ENCODE peak calls at places on chromosomes 12 and 14, in nine cellular contexts. L is GM23338; Z is small intestine; J is naive thymus-derived CD4-positive, alpha-beta T cell; W is psoas muscle; P is vagina; S is foreskin keratinocyte; B is mammary epithelial cell; E is CD8-positive, alpha-beta memory T cell. Y is an unnamed sample. For H3K4me1, the result is how much of the 10 kb centered on the place peaks cover.

GRCh38 chr12:65355461-65355860 is 77.0 kb downstream of the MSRB3 start:
- DNase-seq in W (no peak), Z (no peak), E (no peak), S (peak), P (no peak), L (no peak), J (no peak), B (no peak), Y (no peak)

GRCh38 chr12:117097159-117097558 is 2.1 kb downstream of the TESC start:
- DNase-seq in S (no peak), W (no peak), Z (no peak), E (no peak), B (no peak), L (no peak), J (no peak), P (no peak), Y (no peak)

GRCh38 chr12:122949816-122950215 is 16.4 kb downstream of the ABCB9 start:
- DNase-seq in Z (no peak), S (no peak), E (no peak), B (no peak), P (no peak), J (no peak), W (no peak), L (no peak), Y (no peak)

GRCh38 chr12:124484067-124484466 is 83.3 kb downstream of the NCOR2 start:
- DNase-seq in B (no peak), Z (no peak), W (no peak), J (no peak), L (no peak), S (no peak), P (no peak), E (no peak), Y (no peak)

GRCh38 chr12:118377891-118378470 is 1.6 kb downstream of the SUDS3 start:
- DNase-seq in E (peak), P (no peak), J (peak), Z (peak), B (peak), W (peak), S (no peak), L (peak), Y (peak)

GRCh38 chr14:76133103-76133502 is 18.6 kb upstream of the GPATCH2L start:
- DNase-seq in B (peak), P (no peak), S (peak), E (no peak), L (peak), W (no peak), J (no peak), Z (no peak), Y (peak)

GRCh38 chr14:89040438-89041244 is 216.2 kb downstream of the TTC8 start:
- DNase-seq in B (peak), E (peak), J (peak), S (peak), W (peak), P (no peak), Z (peak), L (peak), Y (peak)

GRCh38 chr12:99529966-99530365 is 117.6 kb upstream of the GARIN6 start:
- DNase-seq in S (peak), B (peak), P (no peak), E (no peak), Z (no peak), W (no peak), L (no peak), J (no peak), Y (no peak)

GRCh38 chr14:74526854-74527585 is 33.5 kb downstream of the ISCA2 start:
- DNase-seq in J (no peak), B (no peak), S (no peak), W (no peak), P (no peak), L (peak), E (no peak), Z (no peak), Y (no peak)

GRCh38 chr14:53278602-53279506 is 125.7 kb upstream of the DDHD1 start:
- DNase-seq in L (peak), W (no peak), E (no peak), B (peak), Z (no peak), P (no peak), J (no peak), S (peak), Y (no peak)

GRCh38 chr14:102993523-102993922 is 63.8 kb downstream of the CDC42BPB start:
- DNase-seq in Z (peak), L (no peak), J (no peak), S (peak), E (no peak), P (no peak), W (no peak), B (peak), Y (no peak)

GRCh38 chr12:60197589-60197988 is 601.8 kb downstream of the SLC16A7 start:
- DNase-seq in S (no peak), J (no peak), E (no peak), B (peak), W (no peak), Z (no peak), P (no peak), L (no peak), Y (no peak)

GRCh38 chr12:84785281-84785680 is 127.3 kb downstream of the SLC6A15 start:
- DNase-seq in L (no peak), W (no peak), J (no peak), E (no peak), B (no peak), P (no peak), Z (no peak), S (no peak), Y (no peak)

GRCh38 chr12:91222746-91223145 is 40.1 kb upstream of the DCN start:
- DNase-seq in B (peak), J (no peak), W (no peak), P (no peak), E (no peak), L (no peak), Z (no peak), S (peak), Y (no peak)

GRCh38 chr14:61179061-61179675 is 102.0 kb downstream of the TMEM30B start:
- DNase-seq in E (no peak), B (no peak), P (no peak), Z (no peak), S (no peak), J (no peak), L (no peak), W (no peak), Y (no peak)

GRCh38 chr12:23352670-23353069 is 596.8 kb downstream of the SOX5 start:
- DNase-seq in Z (no peak), W (no peak), E (no peak), S (no peak), J (no peak), P (no peak), L (no peak), B (no peak), Y (no peak)

GRCh38 chr12:25556136-25556535 is 3.1 kb upstream of the LMNTD1 start:
- DNase-seq in L (no peak), P (no peak), B (no peak), J (no peak), Z (no peak), W (no peak), S (no peak), E (no peak), Y (no peak)

GRCh38 chr12:69682136-69682755 is 16.9 kb downstream of the BEST3 start:
- DNase-seq in Z (no peak), J (no peak), E (no peak), S (no peak), B (no peak), L (no peak), W (no peak), P (no peak), Y (no peak)

GRCh38 chr12:124679533-124680371 is 112.3 kb upstream of the NCOR2 start:
- DNase-seq in P (no peak), B (no peak), E (no peak), Z (no peak), L (no peak), J (no peak), S (no peak), W (peak), Y (no peak)

GRCh38 chr14:99576304-99576703 is 27.7 kb downstream of the CCDC85C start:
- DNase-seq in W (no peak), Z (no peak), P (no peak), J (no peak), L (no peak), S (no peak), B (no peak), E (no peak), Y (no peak)

GRCh38 chr14:19974844-19975243 is 547 bp upstream of the OR4K15 start:
- DNase-seq in Z (no peak), P (no peak), L (no peak), S (no peak), B (no peak), W (no peak), J (peak), E (no peak), Y (no peak)

GRCh38 chr14:95408731-95409471 is 89.2 kb upstream of the CLMN start:
- DNase-seq in B (no peak), P (no peak), W (no peak), Z (peak), E (no peak), S (no peak), J (no peak), L (no peak), Y (no peak)

GRCh38 chr14:89853976-89854693 is 100.4 kb downstream of the EFCAB11 start:
- DNase-seq in P (no peak), S (no peak), L (no peak), W (no peak), J (no peak), B (no peak), E (no peak), Z (no peak), Y (no peak)

GRCh38 chr12:123106640-123107359 is 44.1 kb downstream of the PITPNM2 start:
- DNase-seq in Z (peak), J (peak), E (peak), B (no peak), P (no peak), S (no peak), L (no peak), W (peak), Y (no peak)

GRCh38 chr14:77376380-77376770 is 519 bp downstream of the TMED8 start:
- DNase-seq in L (peak), P (no peak), B (no peak), J (no peak), W (peak), Z (peak), S (no peak), E (no peak), Y (peak)

GRCh38 chr12:79262938-79263337 is 398.4 kb downstream of the SYT1 start:
- DNase-seq in Z (no peak), J (no peak), W (no peak), E (no peak), P (no peak), L (no peak), S (peak), B (peak), Y (no peak)

GRCh38 chr14:85415015-85415712 is 114.8 kb upstream of the FLRT2 start:
- DNase-seq in J (no peak), W (peak), B (peak), E (no peak), P (no peak), S (peak), Z (peak), L (peak), Y (no peak)

GRCh38 chr12:46675736-46676135 is 150.1 kb downstream of the SLC38A4 start:
- DNase-seq in B (peak), J (peak), Z (peak), L (peak), P (no peak), E (no peak), W (no peak), S (peak), Y (peak)

GRCh38 chr14:37586783-37587428 is 8.1 kb downstream of the FOXA1 start:
- DNase-seq in Z (peak), S (no peak), W (no peak), J (no peak), L (no peak), P (no peak), E (no peak), B (no peak), Y (no peak)

GRCh38 chr12:130568546-130568945 is 147.6 kb downstream of the RIMBP2 start:
- DNase-seq in P (no peak), Z (no peak), E (no peak), L (no peak), J (no peak), W (no peak), B (no peak), S (no peak), Y (no peak)

GRCh38 chr14:68391292-68392014 is 401.4 kb downstream of the ZFP36L1 start:
- DNase-seq in Z (no peak), P (no peak), J (no peak), E (no peak), S (no peak), B (no peak), W (no peak), L (no peak), Y (no peak)

GRCh38 chr12:117587646-117588287 is 226.3 kb upstream of the NOS1 start:
- DNase-seq in E (no peak), W (peak), B (peak), S (peak), P (no peak), Z (peak), J (peak), L (peak), Y (peak)

GRCh38 chr14:73718742-73719251 is 4.6 kb upstream of the PNMA1 start:
- DNase-seq in S (no peak), W (no peak), Z (no peak), L (peak), P (no peak), J (no peak), E (no peak), B (no peak), Y (no peak)

GRCh38 chr12:125228519-125229260 is 163.5 kb downstream of the AACS start:
- DNase-seq in J (no peak), B (no peak), L (peak), Z (no peak), P (no peak), S (no peak), E (no peak), W (no peak), Y (no peak)

GRCh38 chr14:104116544-104117340 is 21.6 kb upstream of the KIF26A start:
- DNase-seq in B (peak), W (peak), Z (peak), S (no peak), E (no peak), J (no peak), L (peak), P (no peak), Y (no peak)

DNA sequence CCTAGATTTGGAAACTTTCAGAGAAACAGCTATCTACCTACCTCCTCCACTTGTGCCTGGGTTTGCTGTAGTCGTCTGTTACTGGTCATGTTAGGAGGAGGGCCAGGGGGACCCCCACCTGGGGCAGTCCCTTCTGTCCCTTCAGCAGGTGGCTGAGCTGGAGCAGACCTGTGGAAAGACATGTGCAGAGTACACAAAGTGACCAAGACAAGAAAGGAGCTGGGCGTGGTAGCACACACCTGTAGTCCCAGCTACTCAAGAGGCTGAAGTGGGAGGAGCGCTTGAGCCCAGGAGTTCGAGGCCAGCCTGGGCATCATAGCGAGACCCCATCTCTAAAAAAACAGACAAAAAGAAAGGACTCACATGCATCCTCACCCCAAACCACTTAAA is 4.3 kb downstream of the VAMP1 start:
- DNase-seq in S (no peak), J (no peak), P (no peak), B (no peak), W (no peak), L (no peak), Z (no peak), E (no peak), Y (no peak)
- H3K4me1 ChIP-seq in S (under half), J (half or more), P (under half), B (under half), W (under half), L (under half), Z (under half), E (half or more), Y (under half)

DNA sequence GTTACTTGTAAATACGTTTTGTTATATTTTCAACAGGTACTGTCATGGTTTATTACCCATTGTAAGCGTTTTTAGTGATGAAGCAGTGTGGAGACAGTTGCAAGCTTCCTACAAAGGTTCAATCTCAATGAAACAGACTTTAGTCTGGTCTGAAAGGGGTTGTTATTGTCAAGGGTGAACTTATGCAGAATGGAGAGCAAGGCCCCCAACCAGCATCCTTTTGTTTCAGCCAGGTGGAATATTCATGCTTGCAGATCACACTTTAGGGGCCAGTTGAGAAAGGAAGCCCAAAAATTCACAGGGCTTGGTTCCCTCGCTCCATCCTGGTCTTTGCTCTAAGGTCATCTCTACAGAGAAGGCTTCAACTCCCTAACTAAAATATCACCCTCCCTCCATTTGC is 103.7 kb downstream of the PRICKLE1 start:
- DNase-seq in S (no peak), L (peak), B (no peak), W (no peak), J (no peak), P (no peak), E (no peak), Z (no peak), Y (no peak)
- H3K4me1 ChIP-seq in S (under half), L (under half), B (under half), W (under half), J (under half), P (under half), E (under half), Z (under half), Y (under half)

DNA sequence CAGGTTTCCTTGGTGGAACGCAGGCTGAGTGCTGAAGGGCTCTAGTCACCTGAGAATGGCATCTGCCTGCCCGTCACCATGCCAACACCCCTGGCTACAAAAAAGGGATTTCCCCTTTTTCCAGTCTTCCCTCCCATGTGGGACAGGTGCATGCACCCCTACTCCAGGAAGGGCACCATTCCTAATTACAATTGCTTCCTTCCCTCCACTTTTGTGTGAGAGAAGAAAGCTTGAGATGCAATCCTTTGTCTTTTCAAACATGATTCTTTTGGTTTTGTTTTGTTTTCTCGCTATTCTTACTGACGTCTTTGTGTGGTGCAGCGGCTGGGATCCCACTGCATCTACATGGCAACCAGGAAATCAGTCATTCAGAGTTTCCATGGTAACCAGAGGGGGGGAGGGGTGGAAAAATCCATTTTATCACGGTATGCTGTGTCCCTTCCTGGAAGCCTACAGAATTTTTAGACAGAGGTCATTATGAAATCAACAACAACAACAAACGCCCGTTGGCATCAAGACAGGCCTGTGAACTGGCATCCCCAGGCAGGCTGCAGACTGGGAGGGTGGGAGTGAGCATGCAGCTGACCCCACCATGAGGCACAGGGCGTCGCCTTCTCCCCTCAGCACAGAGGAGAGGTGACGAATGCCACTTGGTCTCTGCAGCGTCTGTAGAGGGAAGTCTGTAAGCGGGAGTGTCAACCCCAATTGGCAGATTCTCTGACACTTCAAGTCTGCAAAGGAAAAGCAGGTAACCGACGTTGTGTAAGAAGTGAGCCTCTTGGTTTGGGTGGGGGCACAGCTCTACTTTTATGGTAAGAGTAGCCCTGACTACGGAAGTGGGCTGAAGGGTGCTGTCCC is 13.6 kb upstream of the GNG2 start:
- DNase-seq in E (peak), Z (peak), P (no peak), B (no peak), S (no peak), J (peak), L (peak), W (peak), Y (peak)
- H3K4me1 ChIP-seq in E (half or more), Z (under half), P (under half), B (under half), S (under half), J (under half), L (under half), W (under half), Y (under half)

GRCh38 chr14:93041002-93041401 is 74.7 kb downstream of the ITPK1 start:
- DNase-seq in S (no peak), W (no peak), B (no peak), P (no peak), J (no peak), Z (no peak), L (peak), E (no peak), Y (peak)
- H3K4me1 ChIP-seq in S (half or more), W (under half), B (half or more), P (half or more), J (under half), Z (under half), L (half or more), E (under half), Y (under half)

GRCh38 chr12:2336409-2336829 is 283.6 kb downstream of the CACNA1C start:
- DNase-seq in J (no peak), P (no peak), B (peak), W (no peak), Z (no peak), S (peak), L (no peak), E (no peak), Y (no peak)
- H3K4me1 ChIP-seq in J (under half), P (under half), B (under half), W (half or more), Z (under half), S (under half), L (under half), E (under half), Y (under half)

Y was measured in HAP-1.